ENCODE peak calls at places on chromosomes 5 and 9, in nine cellular contexts. One of them, this sample, is unnamed.

GRCh38 chr5:1001406-1002270 is 7.0 kb upstream of the NKD2 start:
- DNase-seq in heart right ventricle: peak; percentile 6
- DNase-seq in fibroblast of lung: no peak
- DNase-seq in AG04450: no peak
- DNase-seq in endothelial cell of umbilical vein: no peak
- DNase-seq in trophoblast cell: no peak
- DNase-seq in keratinocyte: no peak
- DNase-seq in transverse colon: no peak
- DNase-seq in Peyer's patch: no peak
- DNase-seq in this sample: peak; percentile 3

GRCh38 chr9:87405677-87406544 is 91.8 kb upstream of the DAPK1 start:
- DNase-seq in fibroblast of lung: peak; percentile 52
- DNase-seq in heart right ventricle: no peak
- DNase-seq in transverse colon: no peak
- DNase-seq in Peyer's patch: no peak
- DNase-seq in trophoblast cell: peak; percentile 76
- DNase-seq in keratinocyte: no peak
- DNase-seq in endothelial cell of umbilical vein: no peak
- DNase-seq in AG04450: no peak
- DNase-seq in this sample: no peak

GRCh38 chr5:108094808-108095207 is 287.1 kb downstream of the FBXL17 start:
- DNase-seq in keratinocyte: no peak
- DNase-seq in transverse colon: no peak
- DNase-seq in trophoblast cell: no peak
- DNase-seq in AG04450: no peak
- DNase-seq in Peyer's patch: no peak
- DNase-seq in endothelial cell of umbilical vein: peak; percentile 50
- DNase-seq in heart right ventricle: no peak
- DNase-seq in fibroblast of lung: no peak
- DNase-seq in this sample: no peak

GRCh38 chr9:89996717-89997116 is 391.9 kb downstream of the GADD45G start:
- DNase-seq in transverse colon: peak; percentile 54
- DNase-seq in heart right ventricle: no peak
- DNase-seq in AG04450: no peak
- DNase-seq in fibroblast of lung: peak; percentile 22
- DNase-seq in trophoblast cell: no peak
- DNase-seq in Peyer's patch: peak; percentile 70
- DNase-seq in endothelial cell of umbilical vein: no peak
- DNase-seq in keratinocyte: no peak
- DNase-seq in this sample: peak; percentile 12

GRCh38 chr9:136095028-136095494 is at the start of gene NACC2:
- DNase-seq in heart right ventricle: peak; percentile 82
- DNase-seq in AG04450: no peak
- DNase-seq in fibroblast of lung: peak; percentile 55
- DNase-seq in endothelial cell of umbilical vein: peak; percentile 38
- DNase-seq in transverse colon: peak; percentile 81
- DNase-seq in keratinocyte: no peak
- DNase-seq in trophoblast cell: peak; percentile 85
- DNase-seq in Peyer's patch: peak; percentile 88
- DNase-seq in this sample: no peak

GRCh38 chr5:176697929-176698520 is 50.7 kb downstream of the TSPAN17 start:
- DNase-seq in AG04450: no peak
- DNase-seq in endothelial cell of umbilical vein: no peak
- DNase-seq in trophoblast cell: no peak
- DNase-seq in heart right ventricle: no peak
- DNase-seq in keratinocyte: no peak
- DNase-seq in transverse colon: no peak
- DNase-seq in fibroblast of lung: no peak
- DNase-seq in Peyer's patch: no peak
- DNase-seq in this sample: no peak

GRCh38 chr9:114258866-114259799 is 63.8 kb upstream of the ORM1 start:
- DNase-seq in trophoblast cell: no peak
- DNase-seq in keratinocyte: no peak
- DNase-seq in transverse colon: no peak
- DNase-seq in AG04450: no peak
- DNase-seq in fibroblast of lung: no peak
- DNase-seq in endothelial cell of umbilical vein: no peak
- DNase-seq in heart right ventricle: no peak
- DNase-seq in Peyer's patch: no peak
- DNase-seq in this sample: no peak

GRCh38 chr9:81150016-81150625 is 539.2 kb downstream of the TLE1 start:
- DNase-seq in endothelial cell of umbilical vein: no peak
- DNase-seq in keratinocyte: no peak
- DNase-seq in fibroblast of lung: no peak
- DNase-seq in trophoblast cell: no peak
- DNase-seq in heart right ventricle: no peak
- DNase-seq in Peyer's patch: no peak
- DNase-seq in AG04450: no peak
- DNase-seq in transverse colon: no peak
- DNase-seq in this sample: peak; percentile 46

GRCh38 chr9:27817747-27818146 is 244.5 kb upstream of the C9orf72 start:
- DNase-seq in keratinocyte: no peak
- DNase-seq in endothelial cell of umbilical vein: no peak
- DNase-seq in trophoblast cell: no peak
- DNase-seq in transverse colon: no peak
- DNase-seq in Peyer's patch: no peak
- DNase-seq in AG04450: no peak
- DNase-seq in fibroblast of lung: no peak
- DNase-seq in heart right ventricle: no peak
- DNase-seq in this sample: no peak

GRCh38 chr5:149488645-149489306 is 62.5 kb downstream of the CSNK1A1 start:
- DNase-seq in fibroblast of lung: no peak
- DNase-seq in keratinocyte: peak; percentile 49
- DNase-seq in transverse colon: peak; percentile 36
- DNase-seq in endothelial cell of umbilical vein: no peak
- DNase-seq in AG04450: no peak
- DNase-seq in heart right ventricle: no peak
- DNase-seq in Peyer's patch: peak; percentile 57
- DNase-seq in trophoblast cell: peak; percentile 88
- DNase-seq in this sample: no peak

GRCh38 chr9:109117856-109118801 is 1.6 kb downstream of the TMEM245 start:
- DNase-seq in keratinocyte: no peak
- DNase-seq in trophoblast cell: peak; percentile 38
- DNase-seq in transverse colon: peak; percentile 19
- DNase-seq in heart right ventricle: no peak
- DNase-seq in AG04450: no peak
- DNase-seq in fibroblast of lung: peak; percentile 95
- DNase-seq in Peyer's patch: peak; percentile 57
- DNase-seq in endothelial cell of umbilical vein: peak; percentile 65
- DNase-seq in this sample: peak; percentile 51

GRCh38 chr9:129012893-129013448 is 15.2 kb downstream of the SH3GLB2 start:
- DNase-seq in fibroblast of lung: no peak
- DNase-seq in AG04450: no peak
- DNase-seq in endothelial cell of umbilical vein: no peak
- DNase-seq in Peyer's patch: no peak
- DNase-seq in heart right ventricle: no peak
- DNase-seq in keratinocyte: no peak
- DNase-seq in transverse colon: no peak
- DNase-seq in trophoblast cell: no peak
- DNase-seq in this sample: no peak

GRCh38 chr5:4020386-4020785 is 424.8 kb downstream of the IRX1 start:
- DNase-seq in AG04450: no peak
- DNase-seq in keratinocyte: no peak
- DNase-seq in Peyer's patch: no peak
- DNase-seq in endothelial cell of umbilical vein: no peak
- DNase-seq in trophoblast cell: no peak
- DNase-seq in fibroblast of lung: no peak
- DNase-seq in heart right ventricle: no peak
- DNase-seq in transverse colon: no peak
- DNase-seq in this sample: no peak

GRCh38 chr5:4022056-4022670 is 426.5 kb downstream of the IRX1 start:
- DNase-seq in keratinocyte: no peak
- DNase-seq in AG04450: no peak
- DNase-seq in Peyer's patch: no peak
- DNase-seq in heart right ventricle: no peak
- DNase-seq in endothelial cell of umbilical vein: no peak
- DNase-seq in transverse colon: peak; percentile 14
- DNase-seq in fibroblast of lung: no peak
- DNase-seq in trophoblast cell: no peak
- DNase-seq in this sample: no peak

GRCh38 chr5:4023701-4024100 is 428.1 kb downstream of the IRX1 start:
- DNase-seq in fibroblast of lung: no peak
- DNase-seq in heart right ventricle: no peak
- DNase-seq in transverse colon: no peak
- DNase-seq in keratinocyte: no peak
- DNase-seq in trophoblast cell: no peak
- DNase-seq in AG04450: no peak
- DNase-seq in Peyer's patch: no peak
- DNase-seq in endothelial cell of umbilical vein: no peak
- DNase-seq in this sample: no peak

GRCh38 chr5:4019841-4020240 is 424.2 kb downstream of the IRX1 start:
- DNase-seq in Peyer's patch: no peak
- DNase-seq in heart right ventricle: no peak
- DNase-seq in trophoblast cell: no peak
- DNase-seq in transverse colon: no peak
- DNase-seq in keratinocyte: no peak
- DNase-seq in fibroblast of lung: no peak
- DNase-seq in AG04450: no peak
- DNase-seq in endothelial cell of umbilical vein: no peak
- DNase-seq in this sample: no peak

GRCh38 chr5:4022991-4023390 is 427.4 kb downstream of the IRX1 start:
- DNase-seq in keratinocyte: no peak
- DNase-seq in transverse colon: no peak
- DNase-seq in fibroblast of lung: no peak
- DNase-seq in trophoblast cell: no peak
- DNase-seq in AG04450: no peak
- DNase-seq in heart right ventricle: peak; percentile 50
- DNase-seq in endothelial cell of umbilical vein: no peak
- DNase-seq in Peyer's patch: no peak
- DNase-seq in this sample: no peak
- H3K27ac ChIP-seq in keratinocyte: no peak overlapping the region
- H3K27ac ChIP-seq in transverse colon: no peak overlapping the region
- H3K27ac ChIP-seq in fibroblast of lung: no peak overlapping the region
- H3K27ac ChIP-seq in trophoblast cell: no peak overlapping the region
- H3K27ac ChIP-seq in AG04450: no peak overlapping the region
- H3K27ac ChIP-seq in heart right ventricle: no peak overlapping the region
- H3K27ac ChIP-seq in endothelial cell of umbilical vein: no peak overlapping the region
- H3K27ac ChIP-seq in Peyer's patch: no peak overlapping the region
- H3K27ac ChIP-seq in this sample: no peak overlapping the region

DNA sequence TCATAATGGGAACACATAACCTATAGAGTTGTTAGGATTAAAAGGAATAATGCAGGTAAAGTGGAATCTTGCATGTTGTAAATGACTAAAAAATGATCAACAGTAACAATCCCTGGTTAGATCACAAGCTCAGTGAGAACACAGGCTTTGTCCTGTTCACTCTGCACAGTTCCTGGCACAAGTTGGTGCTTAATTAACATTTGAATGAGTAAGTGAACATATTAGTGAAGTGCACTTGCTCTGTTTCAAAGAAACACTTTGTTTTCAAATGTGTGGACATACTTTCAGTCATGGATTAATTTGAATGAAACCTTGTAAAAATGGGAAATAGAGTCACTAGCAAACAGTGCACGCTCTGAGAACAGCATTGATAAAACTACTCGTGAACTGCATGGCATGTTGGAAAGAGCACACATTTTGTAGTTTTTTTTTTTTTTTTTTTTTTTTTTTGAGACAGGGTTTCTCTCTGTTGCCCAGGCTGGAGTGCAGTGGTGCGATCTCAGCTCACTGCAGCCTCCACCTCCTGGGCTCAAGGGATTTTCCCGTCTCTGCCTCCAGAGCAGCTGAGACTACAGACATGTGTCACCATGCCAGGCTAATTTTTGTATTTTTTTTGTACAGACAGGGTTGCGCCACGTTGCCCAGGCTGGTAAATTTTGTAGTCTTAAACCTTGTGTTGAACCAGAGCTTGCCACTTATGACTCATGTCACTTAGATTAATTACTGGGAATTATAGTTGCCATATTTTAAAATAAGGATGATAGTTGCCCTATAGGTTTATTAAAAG is 159.9 kb downstream of the LURAP1L start:
- DNase-seq in fibroblast of lung: no peak
- DNase-seq in heart right ventricle: no peak
- DNase-seq in keratinocyte: no peak
- DNase-seq in Peyer's patch: no peak
- DNase-seq in AG04450: no peak
- DNase-seq in endothelial cell of umbilical vein: no peak
- DNase-seq in trophoblast cell: no peak
- DNase-seq in transverse colon: no peak
- DNase-seq in this sample: no peak
- H3K27ac ChIP-seq in fibroblast of lung: no peak overlapping the region
- H3K27ac ChIP-seq in heart right ventricle: no peak overlapping the region
- H3K27ac ChIP-seq in keratinocyte: peak overlapping the region; percentile 25
- H3K27ac ChIP-seq in Peyer's patch: no peak overlapping the region
- H3K27ac ChIP-seq in AG04450: no peak overlapping the region
- H3K27ac ChIP-seq in endothelial cell of umbilical vein: no peak overlapping the region
- H3K27ac ChIP-seq in trophoblast cell: no peak overlapping the region
- H3K27ac ChIP-seq in transverse colon: no peak overlapping the region
- H3K27ac ChIP-seq in this sample: no peak overlapping the region

GRCh38 chr9:73170185-73170957 is 18.7 kb downstream of the ANXA1 start:
- DNase-seq in trophoblast cell: no peak
- DNase-seq in fibroblast of lung: no peak
- DNase-seq in Peyer's patch: no peak
- DNase-seq in transverse colon: no peak
- DNase-seq in heart right ventricle: no peak
- DNase-seq in AG04450: no peak
- DNase-seq in keratinocyte: no peak
- DNase-seq in endothelial cell of umbilical vein: no peak
- DNase-seq in this sample: no peak

GRCh38 chr9:73167614-73168013 is 15.9 kb downstream of the ANXA1 start:
- DNase-seq in heart right ventricle: no peak
- DNase-seq in fibroblast of lung: no peak
- DNase-seq in AG04450: no peak
- DNase-seq in trophoblast cell: no peak
- DNase-seq in transverse colon: no peak
- DNase-seq in keratinocyte: no peak
- DNase-seq in Peyer's patch: no peak
- DNase-seq in endothelial cell of umbilical vein: no peak
- DNase-seq in this sample: no peak

GRCh38 chr9:73162987-73163763 is 11.5 kb downstream of the ANXA1 start:
- DNase-seq in keratinocyte: no peak
- DNase-seq in heart right ventricle: no peak
- DNase-seq in AG04450: no peak
- DNase-seq in trophoblast cell: peak; percentile 7
- DNase-seq in fibroblast of lung: no peak
- DNase-seq in endothelial cell of umbilical vein: no peak
- DNase-seq in transverse colon: no peak
- DNase-seq in Peyer's patch: no peak
- DNase-seq in this sample: no peak

GRCh38 chr9:73165911-73166310 is 14.2 kb downstream of the ANXA1 start:
- DNase-seq in Peyer's patch: no peak
- DNase-seq in AG04450: no peak
- DNase-seq in fibroblast of lung: no peak
- DNase-seq in keratinocyte: no peak
- DNase-seq in heart right ventricle: no peak
- DNase-seq in transverse colon: no peak
- DNase-seq in trophoblast cell: no peak
- DNase-seq in endothelial cell of umbilical vein: no peak
- DNase-seq in this sample: no peak

GRCh38 chr9:73166453-73166852 is 14.8 kb downstream of the ANXA1 start:
- DNase-seq in trophoblast cell: no peak
- DNase-seq in transverse colon: no peak
- DNase-seq in fibroblast of lung: no peak
- DNase-seq in heart right ventricle: no peak
- DNase-seq in Peyer's patch: no peak
- DNase-seq in endothelial cell of umbilical vein: no peak
- DNase-seq in keratinocyte: no peak
- DNase-seq in AG04450: no peak
- DNase-seq in this sample: no peak
- H3K27ac ChIP-seq in trophoblast cell: no peak overlapping the region
- H3K27ac ChIP-seq in transverse colon: no peak overlapping the region
- H3K27ac ChIP-seq in fibroblast of lung: no peak overlapping the region
- H3K27ac ChIP-seq in heart right ventricle: no peak overlapping the region
- H3K27ac ChIP-seq in Peyer's patch: no peak overlapping the region
- H3K27ac ChIP-seq in endothelial cell of umbilical vein: no peak overlapping the region
- H3K27ac ChIP-seq in keratinocyte: no peak overlapping the region
- H3K27ac ChIP-seq in AG04450: no peak overlapping the region
- H3K27ac ChIP-seq in this sample: no peak overlapping the region

GRCh38 chr9:68498816-68499215 is 41.9 kb downstream of the TMEM252 start:
- DNase-seq in transverse colon: no peak
- DNase-seq in endothelial cell of umbilical vein: no peak
- DNase-seq in trophoblast cell: no peak
- DNase-seq in Peyer's patch: no peak
- DNase-seq in heart right ventricle: no peak
- DNase-seq in keratinocyte: no peak
- DNase-seq in fibroblast of lung: no peak
- DNase-seq in AG04450: no peak
- DNase-seq in this sample: no peak
- H3K27ac ChIP-seq in transverse colon: no peak overlapping the region
- H3K27ac ChIP-seq in endothelial cell of umbilical vein: no peak overlapping the region
- H3K27ac ChIP-seq in trophoblast cell: no peak overlapping the region
- H3K27ac ChIP-seq in Peyer's patch: no peak overlapping the region
- H3K27ac ChIP-seq in heart right ventricle: peak overlapping the region; percentile 89
- H3K27ac ChIP-seq in keratinocyte: no peak overlapping the region
- H3K27ac ChIP-seq in fibroblast of lung: no peak overlapping the region
- H3K27ac ChIP-seq in AG04450: no peak overlapping the region
- H3K27ac ChIP-seq in this sample: no peak overlapping the region

This sample was measured in DND-41.